ENCODE peak calls at places on chromosome 2, in nine cellular contexts. R is fibroblast of lung, G is heart left ventricle, T is cardiac muscle cell, B is DND-41, A is right cardiac atrium, Y is tibial nerve, H is IMR-90, F is PC-3. O is an unnamed sample. For H3K9me3, the result is how much of the 10 kb centered on the place peaks cover.

GRCh38 chr2:144162652-144163051 is 357.3 kb downstream of the ZEB2 start:
- DNase-seq in R (no peak), G (no peak), T (peak), B (no peak), A (no peak), Y (no peak), H (no peak), F (peak), O (no peak)

GRCh38 chr2:98880266-98881152 is 55.5 kb downstream of the CRACDL start:
- DNase-seq in R (no peak), G (no peak), T (no peak), B (no peak), A (no peak), Y (peak), H (no peak), F (no peak), O (no peak)

GRCh38 chr2:317501-318424 is 29.9 kb upstream of the ALKAL2 start:
- DNase-seq in R (peak), G (no peak), T (no peak), B (no peak), A (no peak), Y (no peak), H (peak), F (peak), O (no peak)

GRCh38 chr2:17518212-17519154 is at the start of gene RAD51AP2:
- DNase-seq in R (peak), G (peak), T (peak), B (no peak), A (peak), Y (peak), H (peak), F (no peak), O (no peak)

GRCh38 chr2:16244966-16245320 is 304.6 kb downstream of the MYCN start:
- DNase-seq in R (no peak), G (no peak), T (no peak), B (no peak), A (no peak), Y (no peak), H (no peak), F (no peak), O (no peak)

GRCh38 chr2:10889741-10890215 is 22.0 kb upstream of the KCNF1 start:
- DNase-seq in R (no peak), G (no peak), T (no peak), B (no peak), A (no peak), Y (no peak), H (no peak), F (no peak), O (no peak)

GRCh38 chr2:64467463-64467843 is 13.5 kb downstream of the LGALSL start:
- DNase-seq in R (no peak), G (no peak), T (no peak), B (no peak), A (no peak), Y (no peak), H (no peak), F (no peak), O (no peak)

GRCh38 chr2:71646028-71646427 is 192.7 kb downstream of the DYSF start:
- DNase-seq in R (peak), G (peak), T (no peak), B (no peak), A (peak), Y (no peak), H (peak), F (peak), O (no peak)

GRCh38 chr2:45256173-45256866 is 247.1 kb upstream of the SIX2 start:
- DNase-seq in R (no peak), G (no peak), T (no peak), B (no peak), A (peak), Y (no peak), H (no peak), F (no peak), O (no peak)

GRCh38 chr2:43448011-43448821 is 147.6 kb downstream of the THADA start:
- DNase-seq in R (no peak), G (no peak), T (no peak), B (no peak), A (no peak), Y (no peak), H (no peak), F (no peak), O (no peak)

GRCh38 chr2:22855081-22855480 is 529.9 kb upstream of the KLHL29 start:
- DNase-seq in R (no peak), G (no peak), T (no peak), B (no peak), A (no peak), Y (no peak), H (no peak), F (no peak), O (no peak)

GRCh38 chr2:227460079-227460485 is 11.9 kb upstream of the AGFG1 start:
- DNase-seq in R (peak), G (no peak), T (no peak), B (no peak), A (no peak), Y (no peak), H (peak), F (peak), O (no peak)

DNA sequence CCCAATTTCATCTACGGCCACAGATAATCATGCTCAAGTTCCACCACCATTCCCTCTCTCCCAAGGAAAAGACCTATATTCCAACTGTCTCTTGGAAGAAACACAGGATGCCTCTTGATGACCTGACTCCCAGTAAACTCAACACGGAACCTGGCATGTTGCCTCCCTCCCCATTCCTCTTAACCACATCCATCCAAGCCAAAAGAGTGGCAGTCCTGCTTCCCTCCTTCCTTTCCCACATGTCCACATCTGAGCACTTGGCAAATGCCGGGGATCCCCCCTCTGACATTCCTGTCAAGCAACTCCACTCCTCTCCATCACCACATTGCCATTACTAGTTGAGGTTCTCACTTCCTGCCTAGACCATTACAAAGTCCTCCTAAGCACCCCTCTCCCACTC is 49.4 kb downstream of the PID1 start:
- DNase-seq in R (no peak), G (no peak), T (no peak), B (no peak), A (no peak), Y (no peak), H (no peak), F (no peak), O (no peak)
- H3K9me3 ChIP-seq in R (under half), G (under half), T (under half), B (under half), A (under half), Y (under half), H (under half), F (under half), O (under half)

DNA sequence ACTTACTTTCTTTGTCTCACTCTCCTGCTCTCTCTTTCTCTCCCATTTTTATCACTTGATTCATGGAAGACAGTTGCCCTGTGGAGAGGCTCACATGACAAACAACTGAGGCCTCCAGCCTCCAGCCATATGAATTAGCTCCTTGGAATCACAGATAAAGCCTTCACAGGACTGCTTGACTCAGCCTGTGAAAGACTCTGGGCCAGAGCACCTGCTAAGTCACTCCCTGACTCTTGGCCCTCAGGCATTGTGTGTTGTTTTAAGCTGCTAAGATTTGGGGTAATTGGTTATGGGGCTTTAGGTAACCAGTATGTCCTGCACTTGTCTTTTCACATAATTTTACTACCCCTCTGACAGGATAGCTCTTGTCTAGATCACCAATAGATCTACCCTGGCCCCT is 334.9 kb downstream of the SOX11 start:
- DNase-seq in R (no peak), G (no peak), T (no peak), B (no peak), A (no peak), Y (no peak), H (no peak), F (no peak), O (no peak)
- H3K9me3 ChIP-seq in R (under half), G (under half), T (under half), B (under half), A (under half), Y (under half), H (under half), F (under half), O (under half)

DNA sequence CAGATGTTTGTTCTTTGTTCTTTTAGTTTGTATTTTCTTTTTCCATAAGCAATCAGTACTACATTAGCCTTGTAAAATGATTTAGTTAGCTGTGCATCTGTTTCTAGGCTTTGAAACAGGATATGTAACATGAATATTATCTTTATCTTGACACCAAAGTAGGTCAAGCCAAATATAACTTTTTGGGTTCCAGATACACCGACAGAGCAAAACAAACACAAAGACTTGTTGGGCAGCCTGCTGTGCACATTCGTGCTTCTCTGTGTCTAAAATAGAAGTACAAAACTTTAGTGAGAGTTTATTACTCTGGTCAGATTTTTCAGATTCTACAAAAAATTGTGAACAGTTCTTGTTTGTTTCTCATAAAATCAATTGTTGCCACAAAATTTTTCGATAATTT is 1059.3 kb upstream of the GYPC start:
- DNase-seq in R (no peak), G (no peak), T (no peak), B (no peak), A (no peak), Y (no peak), H (no peak), F (no peak), O (no peak)
- H3K9me3 ChIP-seq in R (under half), G (under half), T (under half), B (under half), A (under half), Y (under half), H (under half), F (under half), O (under half)

GRCh38 chr2:37201766-37202165 is 5.5 kb downstream of the CEBPZOS start:
- DNase-seq in R (no peak), G (no peak), T (no peak), B (peak), A (no peak), Y (no peak), H (peak), F (no peak), O (no peak)
- H3K9me3 ChIP-seq in R (under half), G (under half), T (under half), B (under half), A (under half), Y (under half), H (under half), F (under half), O (under half)

GRCh38 chr2:239760596-239760995 is 264.5 kb downstream of the NDUFA10 start:
- DNase-seq in R (no peak), G (no peak), T (no peak), B (no peak), A (no peak), Y (no peak), H (no peak), F (no peak), O (no peak)
- H3K9me3 ChIP-seq in R (under half), G (under half), T (under half), B (under half), A (under half), Y (under half), H (under half), F (under half), O (under half)

GRCh38 chr2:135245055-135245454 is 193.0 kb downstream of the RAB3GAP1 start:
- DNase-seq in R (peak), G (no peak), T (no peak), B (peak), A (no peak), Y (no peak), H (peak), F (peak), O (no peak)

GRCh38 chr2:135252805-135253458 is 200.8 kb downstream of the RAB3GAP1 start:
- DNase-seq in R (no peak), G (no peak), T (no peak), B (no peak), A (no peak), Y (no peak), H (no peak), F (no peak), O (no peak)

GRCh38 chr2:135246856-135247255 is 194.8 kb downstream of the RAB3GAP1 start:
- DNase-seq in R (no peak), G (no peak), T (no peak), B (no peak), A (no peak), Y (no peak), H (no peak), F (no peak), O (no peak)

DNA sequence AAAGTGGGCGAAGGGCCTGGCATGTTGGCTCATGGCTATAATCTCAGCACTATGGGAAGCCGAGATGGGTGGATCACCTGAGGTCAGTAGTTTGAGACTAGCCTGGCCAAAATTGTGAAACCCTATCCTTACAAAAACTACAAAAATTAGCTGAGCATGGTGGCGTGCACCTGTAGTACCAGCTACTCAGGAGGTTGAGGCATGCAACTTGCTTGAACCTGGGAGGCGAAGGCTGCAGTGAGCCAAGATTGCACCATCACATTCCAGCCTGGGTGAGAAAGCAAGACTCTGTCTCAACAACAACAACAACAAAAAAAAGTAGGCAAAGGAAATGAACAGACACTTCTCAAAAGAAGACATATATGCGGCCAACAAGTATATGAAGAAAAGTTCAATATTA is 196.5 kb downstream of the RAB3GAP1 start:
- DNase-seq in R (no peak), G (no peak), T (no peak), B (no peak), A (no peak), Y (no peak), H (no peak), F (no peak), O (no peak)
- H3K9me3 ChIP-seq in R (under half), G (under half), T (under half), B (under half), A (under half), Y (under half), H (under half), F (under half), O (under half)

GRCh38 chr2:209472871-209473270 is 49.0 kb downstream of the MAP2 start:
- DNase-seq in R (no peak), G (no peak), T (no peak), B (no peak), A (no peak), Y (no peak), H (peak), F (no peak), O (no peak)

GRCh38 chr2:209473930-209474419 is 50.1 kb downstream of the MAP2 start:
- DNase-seq in R (peak), G (no peak), T (no peak), B (peak), A (no peak), Y (no peak), H (peak), F (peak), O (no peak)

GRCh38 chr2:209472386-209472832 is 48.6 kb downstream of the MAP2 start:
- DNase-seq in R (peak), G (no peak), T (peak), B (no peak), A (no peak), Y (no peak), H (peak), F (peak), O (no peak)

GRCh38 chr2:209474960-209475359 is 51.1 kb downstream of the MAP2 start:
- DNase-seq in R (no peak), G (no peak), T (no peak), B (no peak), A (no peak), Y (no peak), H (no peak), F (no peak), O (no peak)

GRCh38 chr2:209476367-209477191 is 52.7 kb downstream of the MAP2 start:
- DNase-seq in R (peak), G (no peak), T (peak), B (no peak), A (no peak), Y (no peak), H (peak), F (no peak), O (no peak)
- H3K9me3 ChIP-seq in R (under half), G (under half), T (under half), B (under half), A (under half), Y (under half), H (under half), F (under half), O (under half)

DNA sequence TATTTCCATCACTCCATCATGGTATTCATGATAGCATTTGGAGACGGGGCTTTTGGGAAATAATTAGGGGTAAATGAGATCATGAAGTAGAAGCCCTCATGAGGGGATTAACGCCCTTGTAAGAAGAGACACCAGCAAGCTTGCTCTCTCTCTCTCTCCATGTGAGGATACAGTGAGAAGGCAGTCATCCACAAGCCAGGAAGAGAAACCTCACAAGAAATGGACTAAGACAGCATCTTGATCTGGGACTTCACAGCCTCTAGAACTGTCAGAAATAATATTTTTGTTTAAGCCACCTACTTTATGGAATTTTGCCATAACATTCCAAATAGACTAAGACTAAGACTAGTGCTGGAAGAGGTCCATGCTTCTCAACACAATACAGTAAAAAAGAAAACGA is 464.6 kb upstream of the GCFC2 start:
- DNase-seq in R (no peak), G (no peak), T (no peak), B (no peak), A (no peak), Y (no peak), H (no peak), F (no peak), O (no peak)
- H3K9me3 ChIP-seq in R (under half), G (under half), T (under half), B (under half), A (under half), Y (under half), H (under half), F (under half), O (under half)